ENCODE peak calls at places on chromosomes 11 and 22, in nine cellular contexts. J, Q, P, A, Z, V, F, W and G are unnamed samples.

GRCh38 chr22:27997538-27997937 is 78.5 kb upstream of the PITPNB start:
- DNase-seq in A (no peak), Q (no peak), W (no peak), J (peak; percentile 64), F (no peak), P (no peak), Z (no peak), V (peak; percentile 45), G (no peak)

GRCh38 chr11:26704249-26704648 is 17.6 kb downstream of the SLC5A12 start:
- DNase-seq in Z (no peak), J (no peak), P (no peak), A (no peak), Q (no peak), W (peak; percentile 39), V (no peak), F (no peak), G (no peak)

GRCh38 chr22:37930270-37930951 is 23.0 kb downstream of the C22orf23 start:
- DNase-seq in V (peak; percentile 49), J (peak; percentile 49), Q (peak; percentile 57), Z (no peak), W (no peak), F (no peak), P (peak; percentile 26), A (peak; percentile 49), G (peak; percentile 27)

GRCh38 chr22:28978158-28978557 is 83.5 kb downstream of the C22orf31 start:
- DNase-seq in P (no peak), Q (no peak), J (peak; percentile 58), F (peak; percentile 44), W (peak; percentile 80), Z (no peak), A (no peak), V (peak; percentile 69), G (peak; percentile 35)

GRCh38 chr22:19817561-19818263 is 37.0 kb downstream of the GNB1L start:
- DNase-seq in F (no peak), V (no peak), W (no peak), Z (no peak), P (peak; percentile 12), A (no peak), Q (no peak), J (no peak), G (no peak)

GRCh38 chr22:48658246-48658645 is 1169.4 kb downstream of the BRD1 start:
- DNase-seq in A (no peak), Q (no peak), J (no peak), P (no peak), V (no peak), F (peak; percentile 11), W (no peak), Z (no peak), G (no peak)

GRCh38 chr11:113014262-113014661 is 53.0 kb downstream of the NCAM1 start:
- DNase-seq in J (no peak), F (no peak), P (no peak), W (no peak), A (no peak), V (no peak), Q (no peak), Z (no peak), G (peak; percentile 38)

GRCh38 chr22:42500836-42501179 is 18.8 kb downstream of the RRP7A start:
- DNase-seq in Z (no peak), W (no peak), Q (no peak), V (no peak), F (no peak), J (no peak), P (no peak), A (no peak), G (no peak)

GRCh38 chr11:111344032-111344431 is 35.0 kb downstream of the POU2AF1 start:
- DNase-seq in Z (no peak), Q (no peak), P (no peak), W (peak; percentile 12), F (peak; percentile 70), V (peak; percentile 96), A (no peak), J (peak; percentile 60), G (peak; percentile 85)

GRCh38 chr11:61771995-61772455 is 19.6 kb downstream of the MYRF start:
- DNase-seq in J (no peak), Z (no peak), V (no peak), Q (no peak), W (no peak), F (no peak), A (no peak), P (no peak), G (no peak)

GRCh38 chr11:108538022-108538424 is 39.8 kb upstream of the POGLUT3 start:
- DNase-seq in W (no peak), Q (no peak), P (no peak), A (no peak), Z (no peak), V (no peak), F (no peak), J (no peak), G (peak; percentile 17)